ENCODE peak calls at places on chromosome 5, in five cellular contexts. F, J, H, U and X are unnamed samples.

GRCh38 chr5:42843675-42844292 is 32.1 kb upstream of the SELENOP start:
- DNase-seq in U (no peak), J (no peak), H (no peak), F (no peak), X (no peak)

GRCh38 chr5:52702877-52703276 is 84.8 kb upstream of the ITGA1 start:
- DNase-seq in J (no peak), F (no peak), U (no peak), H (no peak), X (peak; percentile 47)

GRCh38 chr5:135319928-135320606 is 79.0 kb downstream of the MACROH2A1 start:
- DNase-seq in J (no peak), U (no peak), H (peak; percentile 53), F (no peak), X (no peak)

GRCh38 chr5:1800470-1801060 is 642 bp upstream of the NDUFS6 start:
- DNase-seq in J (no peak), H (peak; percentile 56), F (no peak), U (no peak), X (peak; percentile 45)

GRCh38 chr5:78549043-78549442 is 99.5 kb downstream of the LHFPL2 start:
- DNase-seq in J (no peak), F (no peak), U (peak; percentile 39), H (no peak), X (peak; percentile 65)

GRCh38 chr5:6573651-6574101 is 59.2 kb downstream of the NSUN2 start:
- DNase-seq in H (peak; percentile 38), U (no peak), J (no peak), F (no peak), X (no peak)

GRCh38 chr5:8719797-8720196 is 826.1 kb downstream of the SEMA5A start:
- DNase-seq in F (no peak), H (no peak), U (no peak), J (no peak), X (no peak)

GRCh38 chr5:1349246-1349645 is 4.3 kb upstream of the CLPTM1L start:
- DNase-seq in J (no peak), F (no peak), U (no peak), H (peak; percentile 25), X (no peak)

GRCh38 chr5:149297340-149298023 is 25.8 kb downstream of the AFAP1L1 start:
- DNase-seq in F (no peak), H (no peak), U (no peak), J (no peak), X (no peak)

GRCh38 chr5:92695123-92696084 is 885.6 kb downstream of the NR2F1-AS1 start:
- DNase-seq in F (no peak), H (no peak), U (no peak), J (no peak), X (no peak)

GRCh38 chr5:95554331-95554646 is 488 bp downstream of the SKIC3 start:
- DNase-seq in F (no peak), J (no peak), U (no peak), H (no peak), X (peak; percentile 57)

GRCh38 chr5:42840279-42840678 is 28.6 kb upstream of the SELENOP start:
- DNase-seq in U (peak; percentile 49), H (no peak), J (peak; percentile 27), F (peak; percentile 57), X (peak; percentile 98)

GRCh38 chr5:141343242-141343952 is at the start of gene PCDHGA3:
- DNase-seq in F (no peak), H (no peak), U (no peak), J (no peak), X (peak; percentile 61)
- H3K4me3 ChIP-seq in F (peak within 1 kb of the TSS; percentile 49), H (no peak within 1 kb of the TSS), U (peak within 1 kb of the TSS; percentile 56), J (no peak within 1 kb of the TSS), X (peak within 1 kb of the TSS; percentile 45)

DNA sequence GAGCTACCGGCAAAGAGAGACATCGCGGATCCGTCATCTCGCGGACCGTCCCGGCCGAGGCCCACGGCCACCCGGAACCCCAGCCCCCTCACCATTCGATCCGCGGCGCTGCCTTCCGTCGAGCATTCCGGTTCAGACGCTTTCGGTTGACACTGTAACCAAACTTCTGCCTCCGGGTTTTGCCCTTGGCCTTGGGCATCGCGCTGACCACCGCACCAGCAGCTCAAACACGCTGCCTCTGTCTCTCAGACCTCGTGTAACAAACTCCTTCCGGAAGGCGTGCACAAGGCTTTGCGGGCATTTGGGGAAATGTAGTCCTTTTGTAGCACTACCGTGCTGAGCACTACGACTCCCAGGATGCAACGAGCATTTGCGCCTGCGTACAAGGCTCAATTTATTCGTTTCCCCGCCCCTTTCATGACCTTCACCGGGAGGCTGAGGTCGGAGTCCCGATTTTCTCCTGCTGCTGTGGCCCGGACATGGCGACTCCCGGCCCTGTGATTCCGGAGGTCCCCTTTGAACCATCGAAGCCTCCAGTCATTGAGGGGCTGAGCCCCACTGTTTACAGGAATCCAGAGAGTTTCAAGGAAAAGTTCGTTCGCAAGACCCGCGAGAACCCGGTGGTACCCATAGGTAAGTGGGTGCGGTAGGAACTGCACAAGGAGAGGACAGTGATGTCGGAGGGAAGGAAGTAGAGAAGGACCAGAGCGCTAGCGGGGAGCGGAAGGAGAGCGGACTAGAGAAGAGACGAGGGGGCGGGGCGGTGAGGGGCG is at the start of the genes HIGD2A and NOP16:
- DNase-seq in F (peak; percentile 99), H (peak; percentile 99), J (peak; percentile 99), U (peak; percentile 100), X (peak; percentile 99)
- TF ChIP-seq CTCF in F (no peak), H (no peak), J (peak; percentile 41), U (no peak), X (no peak)

DNA sequence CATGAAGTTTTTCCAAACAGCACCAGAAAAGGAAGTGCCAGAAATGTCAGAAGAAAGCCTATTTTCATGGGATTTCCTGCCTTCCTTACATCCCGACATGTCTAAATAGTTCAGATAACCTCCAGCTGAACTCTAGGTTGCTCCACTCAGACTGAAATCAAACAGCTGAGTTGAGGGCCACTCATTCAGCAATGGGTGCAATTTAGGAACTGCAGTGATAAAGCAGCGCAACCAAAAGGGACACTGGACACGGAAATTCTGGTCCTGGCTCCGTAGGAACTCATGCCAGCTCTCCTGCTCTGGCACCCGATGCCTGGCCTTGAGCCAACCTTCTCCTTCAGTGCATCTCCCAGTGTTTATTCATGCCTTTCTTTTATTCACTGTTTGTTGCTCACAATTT is 127.1 kb downstream of the PDE4D start:
- DNase-seq in U (no peak), F (peak; percentile 16), J (peak; percentile 69), H (no peak), X (peak; percentile 52)
- H3K4me3 ChIP-seq in U (peak overlapping the region; percentile 74), F (no peak overlapping the region), J (no peak overlapping the region), H (no peak overlapping the region), X (peak overlapping the region; percentile 77)

DNA sequence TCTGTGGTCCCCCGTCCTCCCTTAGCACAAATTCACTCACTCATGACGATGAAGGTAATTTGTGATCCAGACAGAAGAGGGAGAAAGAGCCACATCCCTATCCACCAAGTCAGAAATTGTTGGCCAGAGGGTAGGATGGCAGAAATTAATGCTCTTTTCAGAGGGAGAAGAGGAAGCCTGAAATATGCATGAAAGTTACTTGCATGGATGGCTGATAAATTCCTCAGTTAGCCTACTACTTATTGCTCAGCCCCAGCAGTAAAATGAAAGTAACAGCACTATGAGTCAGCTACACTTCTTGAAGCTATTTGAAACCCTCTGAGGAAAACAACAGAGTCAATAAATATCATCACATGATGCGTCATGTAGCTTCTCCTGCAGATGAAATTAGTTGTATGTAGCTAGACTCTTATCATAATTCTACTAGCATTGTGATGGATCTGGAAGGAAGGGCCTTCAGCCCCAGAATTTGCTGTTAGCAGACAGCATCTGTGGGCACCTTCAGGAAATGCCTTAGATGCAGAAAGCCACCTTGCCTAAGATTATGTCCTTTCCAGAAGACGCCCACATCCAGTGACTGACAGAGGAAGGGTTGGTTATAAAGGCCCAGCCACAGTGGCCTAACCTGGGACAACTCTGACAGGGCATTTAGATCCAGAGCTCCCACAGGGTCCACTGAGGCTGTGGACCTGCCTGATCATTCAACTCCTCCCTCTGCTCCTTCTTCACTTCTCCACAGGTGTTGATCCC is 81.2 kb upstream of the CCDC112 start:
- DNase-seq in F (no peak), J (no peak), U (no peak), H (no peak), X (peak; percentile 92)
- TF ChIP-seq CTCF in F (peak; percentile 29), J (no peak), U (peak; percentile 50), H (no peak), X (peak; percentile 65)

DNA sequence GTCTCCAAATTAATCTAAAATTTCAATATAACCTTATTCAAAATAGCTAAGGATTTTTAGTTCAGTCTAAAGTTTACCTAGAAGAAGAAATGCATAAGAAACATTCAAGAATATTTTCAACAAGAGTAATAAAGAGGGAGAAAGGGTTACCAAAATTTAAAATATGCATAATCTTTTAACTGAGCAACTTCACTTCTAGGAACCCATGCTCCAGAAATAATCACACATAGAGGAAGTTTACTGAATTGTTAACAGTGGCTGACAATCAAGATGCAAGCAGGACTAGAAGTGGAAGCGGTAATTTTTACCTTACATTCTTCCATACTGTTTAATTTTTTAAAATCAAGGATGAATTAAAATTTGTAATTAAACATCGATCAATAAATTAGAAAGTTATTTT is 1.9 kb downstream of the PJA2 start:
- DNase-seq in U (no peak), F (no peak), H (no peak), J (no peak), X (no peak)
- H3K4me3 ChIP-seq in U (peak overlapping the region; percentile 90), F (peak overlapping the region; percentile 87), H (peak overlapping the region; percentile 81), J (no peak overlapping the region), X (peak overlapping the region; percentile 76)

GRCh38 chr5:51347704-51348103 is 35.5 kb upstream of the ISL1 start:
- DNase-seq in U (no peak), H (peak; percentile 11), F (no peak), J (no peak), X (no peak)
- TF ChIP-seq CTCF in U (no peak), H (peak; percentile 45), F (no peak), J (no peak), X (no peak)